ENCODE peak calls at places on chromosomes 13 and 19, in five cellular contexts. One of them, this sample, is unnamed.
A peak's percentile ranks its signal among the peaks of the same experiment; 100 is the strongest.

GRCh38 chr13:97422118-97423054 is 11.6 kb upstream of the RAP2A start:
- DNase-seq in NCI-H1105 treated with DMSO at 0.1 percent for 48 hours: no peak
- DNase-seq in T-helper 2 cell: no peak
- DNase-seq in ELF-1: no peak
- DNase-seq in stimulated activated naive CD8-positive, alpha-beta T cell treated with anti-CD3 and anti-CD28 coated beads, Interleukin-15, Interleukin-2, amounts not matched to agents 100 U/mL and 50 U/mL, for 24 hours: no peak
- DNase-seq in this sample: no peak

GRCh38 chr13:114130708-114131580 is 1.5 kb downstream of the RASA3 start:
- DNase-seq in stimulated activated naive CD8-positive, alpha-beta T cell treated with anti-CD3 and anti-CD28 coated beads, Interleukin-15, Interleukin-2, amounts not matched to agents 100 U/mL and 50 U/mL, for 24 hours: peak; percentile 66
- DNase-seq in NCI-H1105 treated with DMSO at 0.1 percent for 48 hours: no peak
- DNase-seq in ELF-1: peak; percentile 84
- DNase-seq in T-helper 2 cell: peak; percentile 89
- DNase-seq in this sample: peak; percentile 78

GRCh38 chr19:5036733-5037681 is 68.1 kb downstream of the KDM4B start:
- DNase-seq in ELF-1: no peak
- DNase-seq in stimulated activated naive CD8-positive, alpha-beta T cell treated with anti-CD3 and anti-CD28 coated beads, Interleukin-15, Interleukin-2, amounts not matched to agents 100 U/mL and 50 U/mL, for 24 hours: no peak
- DNase-seq in NCI-H1105 treated with DMSO at 0.1 percent for 48 hours: peak; percentile 49
- DNase-seq in T-helper 2 cell: no peak
- DNase-seq in this sample: no peak

GRCh38 chr19:57233207-57233606 is 2.4 kb downstream of the AURKC start:
- DNase-seq in T-helper 2 cell: no peak
- DNase-seq in stimulated activated naive CD8-positive, alpha-beta T cell treated with anti-CD3 and anti-CD28 coated beads, Interleukin-15, Interleukin-2, amounts not matched to agents 100 U/mL and 50 U/mL, for 24 hours: no peak
- DNase-seq in ELF-1: no peak
- DNase-seq in NCI-H1105 treated with DMSO at 0.1 percent for 48 hours: no peak
- DNase-seq in this sample: no peak

GRCh38 chr19:991174-991931 is 7.2 kb downstream of the WDR18 start:
- DNase-seq in ELF-1: peak; percentile 64
- DNase-seq in stimulated activated naive CD8-positive, alpha-beta T cell treated with anti-CD3 and anti-CD28 coated beads, Interleukin-15, Interleukin-2, amounts not matched to agents 100 U/mL and 50 U/mL, for 24 hours: peak; percentile 81
- DNase-seq in NCI-H1105 treated with DMSO at 0.1 percent for 48 hours: no peak
- DNase-seq in T-helper 2 cell: peak; percentile 38
- DNase-seq in this sample: peak; percentile 67

GRCh38 chr19:16607819-16608218 is 20.2 kb downstream of the MED26 start:
- DNase-seq in ELF-1: no peak
- DNase-seq in T-helper 2 cell: no peak
- DNase-seq in stimulated activated naive CD8-positive, alpha-beta T cell treated with anti-CD3 and anti-CD28 coated beads, Interleukin-15, Interleukin-2, amounts not matched to agents 100 U/mL and 50 U/mL, for 24 hours: no peak
- DNase-seq in NCI-H1105 treated with DMSO at 0.1 percent for 48 hours: no peak
- DNase-seq in this sample: no peak

GRCh38 chr13:69423844-69424243 is 683.8 kb upstream of the ATXN8OS start:
- DNase-seq in T-helper 2 cell: no peak
- DNase-seq in ELF-1: peak; percentile 47
- DNase-seq in stimulated activated naive CD8-positive, alpha-beta T cell treated with anti-CD3 and anti-CD28 coated beads, Interleukin-15, Interleukin-2, amounts not matched to agents 100 U/mL and 50 U/mL, for 24 hours: no peak
- DNase-seq in NCI-H1105 treated with DMSO at 0.1 percent for 48 hours: no peak
- DNase-seq in this sample: no peak

GRCh38 chr13:53782400-53783030 is 753.9 kb downstream of the OLFM4 start:
- DNase-seq in stimulated activated naive CD8-positive, alpha-beta T cell treated with anti-CD3 and anti-CD28 coated beads, Interleukin-15, Interleukin-2, amounts not matched to agents 100 U/mL and 50 U/mL, for 24 hours: no peak
- DNase-seq in T-helper 2 cell: peak; percentile 34
- DNase-seq in ELF-1: peak; percentile 59
- DNase-seq in NCI-H1105 treated with DMSO at 0.1 percent for 48 hours: peak; percentile 80
- DNase-seq in this sample: peak; percentile 84

GRCh38 chr13:99227909-99228688 is 27.4 kb downstream of the UBAC2 start:
- DNase-seq in NCI-H1105 treated with DMSO at 0.1 percent for 48 hours: no peak
- DNase-seq in ELF-1: no peak
- DNase-seq in T-helper 2 cell: peak; percentile 55
- DNase-seq in stimulated activated naive CD8-positive, alpha-beta T cell treated with anti-CD3 and anti-CD28 coated beads, Interleukin-15, Interleukin-2, amounts not matched to agents 100 U/mL and 50 U/mL, for 24 hours: no peak
- DNase-seq in this sample: no peak

GRCh38 chr13:73593199-73593765 is 534.5 kb downstream of the KLF5 start:
- DNase-seq in ELF-1: no peak
- DNase-seq in NCI-H1105 treated with DMSO at 0.1 percent for 48 hours: no peak
- DNase-seq in stimulated activated naive CD8-positive, alpha-beta T cell treated with anti-CD3 and anti-CD28 coated beads, Interleukin-15, Interleukin-2, amounts not matched to agents 100 U/mL and 50 U/mL, for 24 hours: no peak
- DNase-seq in T-helper 2 cell: no peak
- DNase-seq in this sample: no peak

GRCh38 chr19:38561053-38561606 is 56.6 kb downstream of the MAP4K1 start:
- DNase-seq in ELF-1: no peak
- DNase-seq in NCI-H1105 treated with DMSO at 0.1 percent for 48 hours: no peak
- DNase-seq in stimulated activated naive CD8-positive, alpha-beta T cell treated with anti-CD3 and anti-CD28 coated beads, Interleukin-15, Interleukin-2, amounts not matched to agents 100 U/mL and 50 U/mL, for 24 hours: no peak
- DNase-seq in T-helper 2 cell: no peak
- DNase-seq in this sample: no peak

GRCh38 chr19:33236696-33237390 is 11.2 kb upstream of the SLC7A10 start:
- DNase-seq in T-helper 2 cell: no peak
- DNase-seq in NCI-H1105 treated with DMSO at 0.1 percent for 48 hours: no peak
- DNase-seq in ELF-1: no peak
- DNase-seq in stimulated activated naive CD8-positive, alpha-beta T cell treated with anti-CD3 and anti-CD28 coated beads, Interleukin-15, Interleukin-2, amounts not matched to agents 100 U/mL and 50 U/mL, for 24 hours: no peak
- DNase-seq in this sample: no peak

GRCh38 chr19:47362321-47362720 is 13.2 kb downstream of the DHX34 start:
- DNase-seq in T-helper 2 cell: no peak
- DNase-seq in ELF-1: no peak
- DNase-seq in stimulated activated naive CD8-positive, alpha-beta T cell treated with anti-CD3 and anti-CD28 coated beads, Interleukin-15, Interleukin-2, amounts not matched to agents 100 U/mL and 50 U/mL, for 24 hours: no peak
- DNase-seq in NCI-H1105 treated with DMSO at 0.1 percent for 48 hours: no peak
- DNase-seq in this sample: no peak

GRCh38 chr19:40751065-40751923 is at the start of gene SNRPA:
- DNase-seq in ELF-1: peak; percentile 99
- DNase-seq in T-helper 2 cell: peak; percentile 98
- DNase-seq in stimulated activated naive CD8-positive, alpha-beta T cell treated with anti-CD3 and anti-CD28 coated beads, Interleukin-15, Interleukin-2, amounts not matched to agents 100 U/mL and 50 U/mL, for 24 hours: peak; percentile 96
- DNase-seq in NCI-H1105 treated with DMSO at 0.1 percent for 48 hours: peak; percentile 96
- DNase-seq in this sample: peak; percentile 100

GRCh38 chr13:60584976-60585375 is 188.0 kb downstream of the TDRD3 start:
- DNase-seq in T-helper 2 cell: no peak
- DNase-seq in NCI-H1105 treated with DMSO at 0.1 percent for 48 hours: no peak
- DNase-seq in ELF-1: peak; percentile 92
- DNase-seq in stimulated activated naive CD8-positive, alpha-beta T cell treated with anti-CD3 and anti-CD28 coated beads, Interleukin-15, Interleukin-2, amounts not matched to agents 100 U/mL and 50 U/mL, for 24 hours: no peak
- DNase-seq in this sample: peak; percentile 76

GRCh38 chr19:57903298-57904174 is 12.9 kb downstream of the ZNF417 start:
- DNase-seq in NCI-H1105 treated with DMSO at 0.1 percent for 48 hours: peak; percentile 63
- DNase-seq in T-helper 2 cell: peak; percentile 27
- DNase-seq in ELF-1: peak; percentile 11
- DNase-seq in stimulated activated naive CD8-positive, alpha-beta T cell treated with anti-CD3 and anti-CD28 coated beads, Interleukin-15, Interleukin-2, amounts not matched to agents 100 U/mL and 50 U/mL, for 24 hours: no peak
- DNase-seq in this sample: peak; percentile 73

GRCh38 chr19:16051254-16052025 is 24.9 kb upstream of the TPM4 start:
- DNase-seq in ELF-1: peak; percentile 37
- DNase-seq in T-helper 2 cell: peak; percentile 78
- DNase-seq in NCI-H1105 treated with DMSO at 0.1 percent for 48 hours: no peak
- DNase-seq in stimulated activated naive CD8-positive, alpha-beta T cell treated with anti-CD3 and anti-CD28 coated beads, Interleukin-15, Interleukin-2, amounts not matched to agents 100 U/mL and 50 U/mL, for 24 hours: no peak
- DNase-seq in this sample: no peak

GRCh38 chr19:14433454-14434156 is 499 bp downstream of the PKN1 start:
- DNase-seq in T-helper 2 cell: peak; percentile 55
- DNase-seq in ELF-1: no peak
- DNase-seq in NCI-H1105 treated with DMSO at 0.1 percent for 48 hours: peak; percentile 84
- DNase-seq in stimulated activated naive CD8-positive, alpha-beta T cell treated with anti-CD3 and anti-CD28 coated beads, Interleukin-15, Interleukin-2, amounts not matched to agents 100 U/mL and 50 U/mL, for 24 hours: peak; percentile 48
- DNase-seq in this sample: peak; percentile 55

GRCh38 chr19:42325896-42326771 is 699 bp downstream of the MEGF8 start:
- DNase-seq in ELF-1: peak; percentile 24
- DNase-seq in NCI-H1105 treated with DMSO at 0.1 percent for 48 hours: no peak
- DNase-seq in T-helper 2 cell: peak; percentile 35
- DNase-seq in stimulated activated naive CD8-positive, alpha-beta T cell treated with anti-CD3 and anti-CD28 coated beads, Interleukin-15, Interleukin-2, amounts not matched to agents 100 U/mL and 50 U/mL, for 24 hours: peak; percentile 37
- DNase-seq in this sample: peak; percentile 60

GRCh38 chr13:99926014-99926731 is 45.4 kb downstream of the ZIC5 start:
- DNase-seq in NCI-H1105 treated with DMSO at 0.1 percent for 48 hours: peak; percentile 76
- DNase-seq in T-helper 2 cell: no peak
- DNase-seq in ELF-1: no peak
- DNase-seq in stimulated activated naive CD8-positive, alpha-beta T cell treated with anti-CD3 and anti-CD28 coated beads, Interleukin-15, Interleukin-2, amounts not matched to agents 100 U/mL and 50 U/mL, for 24 hours: no peak
- DNase-seq in this sample: no peak

GRCh38 chr13:45086484-45086883 is 33.8 kb upstream of the GTF2F2 start:
- DNase-seq in ELF-1: no peak
- DNase-seq in T-helper 2 cell: no peak
- DNase-seq in stimulated activated naive CD8-positive, alpha-beta T cell treated with anti-CD3 and anti-CD28 coated beads, Interleukin-15, Interleukin-2, amounts not matched to agents 100 U/mL and 50 U/mL, for 24 hours: no peak
- DNase-seq in NCI-H1105 treated with DMSO at 0.1 percent for 48 hours: no peak
- DNase-seq in this sample: no peak

GRCh38 chr19:1467228-1467511 is 11.8 kb downstream of the C19orf25 start:
- DNase-seq in T-helper 2 cell: no peak
- DNase-seq in NCI-H1105 treated with DMSO at 0.1 percent for 48 hours: no peak
- DNase-seq in stimulated activated naive CD8-positive, alpha-beta T cell treated with anti-CD3 and anti-CD28 coated beads, Interleukin-15, Interleukin-2, amounts not matched to agents 100 U/mL and 50 U/mL, for 24 hours: no peak
- DNase-seq in ELF-1: no peak
- DNase-seq in this sample: no peak

GRCh38 chr19:43688059-43688763 is 18.2 kb upstream of the PLAUR start:
- DNase-seq in T-helper 2 cell: no peak
- DNase-seq in stimulated activated naive CD8-positive, alpha-beta T cell treated with anti-CD3 and anti-CD28 coated beads, Interleukin-15, Interleukin-2, amounts not matched to agents 100 U/mL and 50 U/mL, for 24 hours: no peak
- DNase-seq in ELF-1: no peak
- DNase-seq in NCI-H1105 treated with DMSO at 0.1 percent for 48 hours: no peak
- DNase-seq in this sample: no peak

GRCh38 chr19:639251-640155 is at the start of gene FGF22:
- DNase-seq in stimulated activated naive CD8-positive, alpha-beta T cell treated with anti-CD3 and anti-CD28 coated beads, Interleukin-15, Interleukin-2, amounts not matched to agents 100 U/mL and 50 U/mL, for 24 hours: peak; percentile 97
- DNase-seq in T-helper 2 cell: peak; percentile 93
- DNase-seq in ELF-1: peak; percentile 63
- DNase-seq in NCI-H1105 treated with DMSO at 0.1 percent for 48 hours: peak; percentile 79
- DNase-seq in this sample: peak; percentile 96

This sample was measured in GM23338.